ENCODE peak calls at places on chromosomes 16 and 17, in four cellular contexts. T, C, W and L are unnamed samples.

GRCh38 chr16:24689128-24689527 is 40.3 kb upstream of the TNRC6A start:
- DNase-seq in W (peak), T (peak), C (no peak), L (peak)

GRCh38 chr17:76370261-76370993 is 14.0 kb upstream of the SPHK1 start:
- DNase-seq in T (peak), W (no peak), C (no peak), L (peak)

GRCh38 chr17:69451416-69452394 is 37.2 kb downstream of the MAP2K6 start:
- DNase-seq in C (no peak), W (no peak), T (no peak), L (peak)

GRCh38 chr16:75319513-75320401 is 68.3 kb upstream of the BCAR1 start:
- DNase-seq in T (no peak), W (no peak), C (peak), L (no peak)

GRCh38 chr16:53817812-53818211 is 113.9 kb downstream of the FTO start:
- DNase-seq in C (no peak), W (no peak), T (no peak), L (peak)

GRCh38 chr16:49997721-49998251 is 27.2 kb upstream of the CNEP1R1 start:
- DNase-seq in T (no peak), W (no peak), C (no peak), L (no peak)

GRCh38 chr16:28218109-28218508 is 6.3 kb upstream of the XPO6 start:
- DNase-seq in C (no peak), W (peak), T (no peak), L (no peak)

GRCh38 chr17:80855968-80856862 is 135.4 kb upstream of the CHMP6 start:
- DNase-seq in T (peak), W (peak), C (peak), L (no peak)

GRCh38 chr16:30351586-30352419 is 3.3 kb downstream of the CD2BP2 start:
- DNase-seq in W (no peak), C (no peak), T (no peak), L (no peak)

GRCh38 chr16:12171206-12171605 is 194.7 kb downstream of the SNX29 start:
- DNase-seq in T (no peak), C (no peak), W (no peak), L (no peak)

GRCh38 chr16:87129771-87130170 is 187.4 kb downstream of the C16orf95 start:
- DNase-seq in W (no peak), C (no peak), T (no peak), L (no peak)

GRCh38 chr17:37315601-37316000 is 60.2 kb upstream of the C17orf78 start:
- DNase-seq in C (no peak), T (no peak), W (no peak), L (no peak)

GRCh38 chr17:864315-864714 is 82.2 kb downstream of the MRM3 start:
- DNase-seq in C (no peak), W (no peak), T (no peak), L (peak)

GRCh38 chr17:11366451-11366850 is 125.4 kb downstream of the SHISA6 start:
- DNase-seq in C (no peak), T (no peak), W (no peak), L (no peak)

GRCh38 chr16:66070140-66070887 is 296.2 kb upstream of the CDH5 start:
- DNase-seq in W (no peak), T (no peak), C (no peak), L (no peak)

GRCh38 chr17:73397278-73397826 is 85.6 kb upstream of the CDC42EP4 start:
- DNase-seq in C (no peak), W (no peak), T (no peak), L (no peak)

GRCh38 chr17:8161289-8162231 is 1.2 kb downstream of the VAMP2 start:
- DNase-seq in W (no peak), T (no peak), C (no peak), L (no peak)

GRCh38 chr17:83189013-83189672 is 109.7 kb downstream of the METRNL start:
- DNase-seq in T (no peak), W (no peak), C (no peak), L (no peak)

GRCh38 chr17:14307560-14308024 is 6.7 kb downstream of the HS3ST3B1 start:
- DNase-seq in T (no peak), W (peak), C (no peak), L (no peak)

GRCh38 chr16:10876799-10877341 is at the start of gene CIITA:
- DNase-seq in W (no peak), C (peak), T (no peak), L (no peak)

GRCh38 chr17:80395402-80396151 is 19.4 kb upstream of the ENDOV start:
- DNase-seq in T (no peak), W (no peak), C (no peak), L (peak)

GRCh38 chr16:83215417-83216001 is 588.7 kb downstream of the CDH13 start:
- DNase-seq in C (no peak), T (peak), W (peak), L (peak)

GRCh38 chr16:51147776-51148673 is 3.0 kb downstream of the SALL1 start:
- DNase-seq in C (no peak), W (no peak), T (no peak), L (no peak)

GRCh38 chr16:22844426-22844825 is 30.5 kb downstream of the HS3ST2 start:
- DNase-seq in C (no peak), T (no peak), W (no peak), L (no peak)

GRCh38 chr17:21419299-21420239 is 43.4 kb downstream of the KCNJ12 start:
- DNase-seq in T (no peak), C (no peak), W (no peak), L (no peak)

GRCh38 chr17:31690118-31690517 is 168.9 kb downstream of the COPRS start:
- DNase-seq in W (no peak), C (no peak), T (no peak), L (no peak)

GRCh38 chr17:28828294-28829040 is 14.1 kb downstream of the FAM222B start:
- DNase-seq in T (no peak), C (no peak), W (no peak), L (no peak)

GRCh38 chr17:37056622-37057021 is 107.9 kb downstream of the AATF start:
- DNase-seq in C (no peak), W (no peak), T (no peak), L (no peak)

GRCh38 chr17:7686221-7687071 is 844 bp downstream of the TP53 start:
- DNase-seq in W (peak), T (peak), C (peak), L (peak)

GRCh38 chr17:19374136-19374535 is 4.2 kb upstream of the MAPK7 start:
- DNase-seq in C (no peak), W (no peak), T (no peak), L (no peak)

GRCh38 chr17:36786867-36787266 is 150.4 kb upstream of the LHX1 start:
- DNase-seq in C (no peak), W (no peak), T (no peak), L (no peak)

GRCh38 chr17:63646492-63646815 is 24.2 kb downstream of the MAP3K3 start:
- DNase-seq in T (no peak), W (no peak), C (peak), L (no peak)

GRCh38 chr17:3660311-3660891 is 8.0 kb downstream of the TAX1BP3 start:
- DNase-seq in W (no peak), T (no peak), C (no peak), L (no peak)

GRCh38 chr17:560379-560935 is 154.2 kb downstream of the VPS53 start:
- DNase-seq in W (no peak), C (no peak), T (no peak), L (no peak)

GRCh38 chr17:3826191-3826590 is 19.9 kb downstream of the NCBP3 start:
- DNase-seq in C (no peak), W (no peak), T (no peak), L (no peak)

DNA sequence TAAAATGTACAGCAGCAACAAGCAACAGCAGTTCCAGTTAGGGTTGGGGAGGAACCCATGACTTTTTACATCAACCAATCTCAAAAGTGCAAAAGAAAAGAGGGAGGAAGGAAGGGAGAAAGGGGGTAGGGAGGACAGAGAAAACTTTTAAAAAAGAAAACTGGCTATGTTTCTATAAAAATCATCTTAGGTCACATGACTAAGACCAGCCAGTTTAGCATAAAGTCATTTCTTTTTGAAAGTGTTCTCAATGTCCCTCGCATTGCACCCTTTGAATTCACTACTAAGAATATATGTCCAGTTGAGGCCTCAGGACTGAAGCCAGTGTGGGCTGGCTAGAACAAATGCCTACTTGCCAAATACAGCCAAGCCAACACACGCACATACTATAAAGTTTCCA is 28.9 kb downstream of the DCUN1D3 start:
- DNase-seq in T (no peak), W (no peak), C (no peak), L (no peak)
- TF ChIP-seq PBX3 in T (no peak), W (no peak), C (no peak), L (no peak)

GRCh38 chr17:49460401-49460800 is 34.7 kb upstream of the NGFR start:
- DNase-seq in T (no peak), C (no peak), W (no peak), L (no peak)
- TF ChIP-seq PBX3 in T (no peak), C (no peak), W (no peak), L (no peak)

DNA sequence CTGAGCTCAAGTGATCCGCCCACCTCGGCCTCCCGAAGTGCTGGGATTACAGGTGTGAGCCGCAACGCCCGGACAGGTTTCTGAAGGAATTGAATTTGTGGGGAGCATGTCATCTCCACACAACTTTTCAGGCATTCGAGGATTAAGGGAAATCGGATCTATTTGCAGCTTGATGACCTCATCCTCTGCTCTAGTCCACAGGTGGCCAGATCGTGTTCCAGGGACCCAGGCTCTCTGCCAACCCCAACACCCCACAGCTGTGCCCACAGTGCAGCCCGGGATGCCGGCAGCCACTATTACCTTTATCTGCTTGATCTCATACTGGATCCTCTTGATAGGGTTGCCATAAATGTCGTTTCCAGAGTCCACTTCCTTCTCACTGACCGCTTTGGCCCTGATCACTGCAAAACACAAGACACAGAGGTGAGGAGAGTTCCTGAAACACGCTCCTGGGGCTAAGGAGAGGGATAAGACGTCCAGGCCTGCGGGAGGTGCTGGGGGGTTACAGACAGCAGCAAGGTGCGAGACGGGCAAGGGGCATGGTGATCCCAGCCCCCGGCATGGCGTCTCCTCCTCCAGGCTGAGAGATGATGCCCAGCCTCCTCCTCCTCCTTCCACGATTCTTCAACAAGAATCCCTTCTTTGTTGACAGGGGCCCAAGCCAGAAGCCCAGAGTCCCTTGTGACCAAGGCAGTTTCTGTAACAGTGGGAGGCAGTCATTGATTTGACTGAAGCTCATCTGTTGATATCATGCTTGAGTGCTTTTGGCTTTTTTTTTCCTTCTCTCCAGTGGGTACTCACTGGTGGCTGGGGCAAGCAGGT is 29.3 kb downstream of the CEP295NL start:
- DNase-seq in C (no peak), T (no peak), W (no peak), L (peak)
- TF ChIP-seq PBX3 in C (no peak), T (no peak), W (no peak), L (peak)

GRCh38 chr16:20674684-20675487 is 22.6 kb downstream of the ACSM1 start:
- DNase-seq in C (no peak), W (peak), T (no peak), L (no peak)
- TF ChIP-seq PBX3 in C (no peak), W (no peak), T (no peak), L (no peak)

GRCh38 chr17:65154770-65155589 is 17.8 kb downstream of the RGS9 start:
- DNase-seq in W (no peak), C (no peak), T (peak), L (no peak)

GRCh38 chr17:65156835-65157565 is 19.8 kb downstream of the RGS9 start:
- DNase-seq in T (no peak), C (no peak), W (no peak), L (no peak)

GRCh38 chr17:65156185-65156834 is 19.1 kb downstream of the RGS9 start:
- DNase-seq in W (no peak), T (no peak), C (no peak), L (no peak)

GRCh38 chr17:65158081-65158480 is 20.9 kb downstream of the RGS9 start:
- DNase-seq in W (no peak), C (no peak), T (no peak), L (no peak)

GRCh38 chr17:65155622-65156021 is 18.5 kb downstream of the RGS9 start:
- DNase-seq in T (no peak), C (no peak), W (no peak), L (no peak)
- TF ChIP-seq PBX3 in T (no peak), C (no peak), W (no peak), L (no peak)

DNA sequence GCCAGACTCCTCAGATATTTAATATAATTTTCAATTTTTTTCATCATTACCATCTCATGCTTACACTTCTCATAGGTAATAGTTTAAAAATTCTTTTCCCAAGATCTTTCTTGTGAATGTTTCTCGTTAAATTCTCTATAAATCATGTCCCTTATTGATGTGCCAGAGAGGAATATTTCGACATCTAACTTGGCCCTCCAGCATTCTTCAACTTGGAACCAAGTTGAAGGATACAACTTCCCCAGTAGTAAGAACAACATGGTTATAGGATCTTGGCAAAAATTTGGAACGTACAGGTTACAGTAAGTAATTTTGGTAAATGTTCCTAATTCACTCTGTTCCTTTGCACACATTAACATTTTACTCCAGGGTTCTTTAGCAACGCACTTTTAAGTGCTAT is 731.8 kb downstream of the CDH11 start:
- DNase-seq in T (no peak), C (no peak), W (no peak), L (no peak)
- TF ChIP-seq PBX3 in T (no peak), C (no peak), W (no peak), L (no peak)

DNA sequence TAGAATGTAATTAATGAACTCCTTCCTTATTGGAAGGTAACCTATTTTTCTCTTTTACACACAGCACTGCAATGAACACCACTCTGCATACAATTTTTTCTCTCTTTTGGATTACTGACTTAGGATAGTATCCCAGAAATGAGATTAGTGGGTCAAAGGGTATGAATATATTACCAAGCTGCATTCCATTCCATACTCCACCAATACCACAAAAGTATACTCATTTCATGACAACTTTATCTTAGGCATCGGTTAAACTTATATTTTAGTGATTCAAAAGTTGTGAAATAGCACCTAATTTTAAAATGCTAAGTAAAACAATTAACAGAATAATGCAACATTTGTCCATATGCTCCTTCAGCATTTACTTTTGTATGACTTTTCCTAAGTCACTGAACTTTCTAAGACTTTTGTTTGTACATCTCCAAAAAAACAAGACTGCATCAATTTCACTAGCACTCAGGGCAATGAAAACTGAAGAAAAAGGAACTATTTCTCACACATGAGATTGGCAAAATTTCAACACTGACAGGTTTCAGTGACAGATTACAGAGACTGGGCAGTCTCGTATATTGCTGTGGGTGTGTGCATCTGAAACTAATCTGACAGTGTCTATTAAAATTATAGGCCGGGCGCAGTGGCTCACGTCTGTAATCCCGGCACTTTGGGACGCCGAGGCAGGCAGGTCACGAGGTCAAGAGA is 32.1 kb downstream of the HELZ start:
- DNase-seq in W (no peak), C (no peak), T (no peak), L (no peak)
- TF ChIP-seq PBX3 in W (no peak), C (no peak), T (no peak), L (no peak)

GRCh38 chr17:71631483-71631882 is 489.3 kb upstream of the SOX9 start:
- DNase-seq in C (no peak), W (no peak), T (no peak), L (no peak)

GRCh38 chr17:71635187-71635586 is 485.6 kb upstream of the SOX9 start:
- DNase-seq in W (no peak), T (no peak), C (no peak), L (no peak)

GRCh38 chr17:71632328-71632727 is 488.5 kb upstream of the SOX9 start:
- DNase-seq in W (no peak), C (no peak), T (no peak), L (no peak)

GRCh38 chr17:71634376-71634775 is 486.4 kb upstream of the SOX9 start:
- DNase-seq in W (no peak), C (no peak), T (no peak), L (no peak)

GRCh38 chr17:71633391-71633849 is 487.4 kb upstream of the SOX9 start:
- DNase-seq in T (peak), C (no peak), W (no peak), L (no peak)
- TF ChIP-seq PBX3 in T (no peak), C (no peak), W (no peak), L (peak)

DNA sequence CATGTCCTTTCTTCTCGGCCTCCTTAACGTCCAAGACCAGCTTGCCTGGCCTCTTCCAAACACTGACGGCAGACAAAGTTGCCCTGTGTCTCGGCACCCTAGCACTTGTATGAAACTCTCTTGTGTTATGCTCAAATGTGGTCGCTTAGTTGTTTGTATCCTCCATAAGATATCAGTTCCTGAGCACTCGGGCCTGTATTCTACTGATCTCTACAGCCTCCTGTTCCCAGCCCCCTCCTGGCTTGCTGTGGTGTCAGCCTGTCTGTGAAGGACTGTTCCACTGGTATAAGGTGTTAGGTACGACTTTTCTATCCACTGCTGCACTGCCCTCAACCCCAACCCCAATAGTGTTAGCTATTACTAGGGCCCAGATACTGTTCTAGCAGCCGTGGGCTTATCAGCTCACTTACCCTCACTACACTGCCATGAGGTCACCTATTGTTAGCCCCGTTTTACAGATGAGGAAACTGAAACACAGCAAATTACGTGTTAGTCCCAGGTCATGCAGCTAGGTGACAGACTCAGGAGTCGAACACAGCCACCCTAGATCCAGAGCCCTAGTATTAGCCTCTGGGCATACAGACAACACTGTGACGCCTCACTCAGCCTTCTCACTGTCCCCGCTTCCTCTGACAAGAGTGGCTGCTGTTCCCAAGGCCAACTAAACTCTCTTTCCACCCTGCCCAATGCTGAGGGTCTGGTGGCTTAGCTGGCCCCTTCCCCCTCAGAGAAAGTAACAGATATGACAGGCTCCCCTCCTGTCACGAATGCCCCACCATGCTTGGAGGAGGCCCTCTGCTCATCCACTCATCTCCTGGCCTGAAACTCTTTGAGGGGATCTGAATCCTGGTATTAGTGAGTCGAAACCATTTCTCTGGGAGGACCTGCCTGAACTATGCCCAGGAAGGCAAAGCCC is 25.6 kb upstream of the ZNF652 start:
- DNase-seq in C (no peak), T (no peak), W (no peak), L (no peak)
- TF ChIP-seq PBX3 in C (no peak), T (no peak), W (no peak), L (no peak)

GRCh38 chr17:65941500-65941899 is 250.4 kb downstream of the CEP112 start:
- DNase-seq in W (no peak), C (no peak), T (no peak), L (no peak)

DNA sequence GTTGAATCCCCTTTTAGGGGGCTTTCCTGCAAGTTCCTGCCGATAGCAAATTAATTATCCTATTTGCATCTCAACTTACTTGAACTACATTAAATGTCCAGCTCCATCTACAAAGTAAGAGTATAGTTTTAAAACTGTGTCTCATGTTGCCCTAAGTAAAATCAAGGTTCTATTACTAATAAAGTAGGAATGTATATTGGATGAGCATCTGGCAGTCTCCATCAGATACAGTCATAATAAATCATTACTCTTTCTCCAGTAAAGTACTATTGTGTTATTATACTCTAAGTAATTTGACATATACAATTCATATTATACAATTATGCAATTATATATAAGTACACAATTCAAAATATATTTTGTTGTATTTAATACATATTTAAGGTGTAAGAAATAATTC is 249.3 kb downstream of the CEP112 start:
- DNase-seq in C (no peak), W (no peak), T (no peak), L (no peak)
- TF ChIP-seq PBX3 in C (no peak), W (no peak), T (no peak), L (peak)